ENCODE peak calls at places on chromosome 15, in seven cellular contexts. One of them, this sample, is unnamed.

GRCh38 chr15:85030301-85031049 is 48.8 kb downstream of the PDE8A start:
- DNase-seq in activated CD8-positive, alpha-beta T cell treated with anti-CD3 and anti-CD28 coated beads, Interleukin-2, amount 10 ng/mL, durations not matched to agents 7 days and 5 days: no peak
- DNase-seq in kidney epithelial cell: no peak
- DNase-seq in cardiac muscle cell: peak
- DNase-seq in H4: peak
- DNase-seq in GM12865: peak
- DNase-seq in body of pancreas: no peak
- DNase-seq in this sample: peak

GRCh38 chr15:60918234-60918964 is 310.7 kb downstream of the RORA start:
- DNase-seq in body of pancreas: peak
- DNase-seq in cardiac muscle cell: no peak
- DNase-seq in H4: no peak
- DNase-seq in GM12865: no peak
- DNase-seq in activated CD8-positive, alpha-beta T cell treated with anti-CD3 and anti-CD28 coated beads, Interleukin-2, amount 10 ng/mL, durations not matched to agents 7 days and 5 days: no peak
- DNase-seq in kidney epithelial cell: no peak
- DNase-seq in this sample: peak

GRCh38 chr15:43285609-43286037 is 18.9 kb upstream of the TGM5 start:
- DNase-seq in cardiac muscle cell: peak
- DNase-seq in GM12865: peak
- DNase-seq in kidney epithelial cell: no peak
- DNase-seq in body of pancreas: peak
- DNase-seq in H4: peak
- DNase-seq in activated CD8-positive, alpha-beta T cell treated with anti-CD3 and anti-CD28 coated beads, Interleukin-2, amount 10 ng/mL, durations not matched to agents 7 days and 5 days: peak
- DNase-seq in this sample: peak

GRCh38 chr15:68465861-68466560 is 34.0 kb upstream of the ITGA11 start:
- DNase-seq in kidney epithelial cell: no peak
- DNase-seq in activated CD8-positive, alpha-beta T cell treated with anti-CD3 and anti-CD28 coated beads, Interleukin-2, amount 10 ng/mL, durations not matched to agents 7 days and 5 days: no peak
- DNase-seq in body of pancreas: no peak
- DNase-seq in cardiac muscle cell: peak
- DNase-seq in GM12865: no peak
- DNase-seq in H4: no peak
- DNase-seq in this sample: no peak

GRCh38 chr15:48332642-48333034 is 1.4 kb downstream of the DUT start:
- DNase-seq in body of pancreas: no peak
- DNase-seq in kidney epithelial cell: no peak
- DNase-seq in cardiac muscle cell: no peak
- DNase-seq in H4: no peak
- DNase-seq in activated CD8-positive, alpha-beta T cell treated with anti-CD3 and anti-CD28 coated beads, Interleukin-2, amount 10 ng/mL, durations not matched to agents 7 days and 5 days: peak
- DNase-seq in GM12865: peak
- DNase-seq in this sample: no peak

GRCh38 chr15:52134502-52135144 is 22.0 kb upstream of the BCL2L10 start:
- DNase-seq in H4: no peak
- DNase-seq in activated CD8-positive, alpha-beta T cell treated with anti-CD3 and anti-CD28 coated beads, Interleukin-2, amount 10 ng/mL, durations not matched to agents 7 days and 5 days: no peak
- DNase-seq in kidney epithelial cell: no peak
- DNase-seq in body of pancreas: peak
- DNase-seq in cardiac muscle cell: no peak
- DNase-seq in GM12865: no peak
- DNase-seq in this sample: no peak

GRCh38 chr15:81686021-81686420 is 312.0 kb upstream of the TMC3 start:
- DNase-seq in GM12865: no peak
- DNase-seq in body of pancreas: no peak
- DNase-seq in H4: no peak
- DNase-seq in kidney epithelial cell: no peak
- DNase-seq in activated CD8-positive, alpha-beta T cell treated with anti-CD3 and anti-CD28 coated beads, Interleukin-2, amount 10 ng/mL, durations not matched to agents 7 days and 5 days: no peak
- DNase-seq in cardiac muscle cell: no peak
- DNase-seq in this sample: no peak

GRCh38 chr15:79598639-79599038 is 166.5 kb downstream of the MINAR1 start:
- DNase-seq in kidney epithelial cell: no peak
- DNase-seq in body of pancreas: peak
- DNase-seq in GM12865: no peak
- DNase-seq in cardiac muscle cell: no peak
- DNase-seq in H4: no peak
- DNase-seq in activated CD8-positive, alpha-beta T cell treated with anti-CD3 and anti-CD28 coated beads, Interleukin-2, amount 10 ng/mL, durations not matched to agents 7 days and 5 days: no peak
- DNase-seq in this sample: no peak

GRCh38 chr15:56813995-56814394 is 80.7 kb upstream of the ZNF280D start:
- DNase-seq in kidney epithelial cell: no peak
- DNase-seq in cardiac muscle cell: no peak
- DNase-seq in body of pancreas: no peak
- DNase-seq in GM12865: no peak
- DNase-seq in activated CD8-positive, alpha-beta T cell treated with anti-CD3 and anti-CD28 coated beads, Interleukin-2, amount 10 ng/mL, durations not matched to agents 7 days and 5 days: no peak
- DNase-seq in H4: no peak
- DNase-seq in this sample: no peak

GRCh38 chr15:71224024-71224423 is 108.8 kb downstream of the THSD4 start:
- DNase-seq in activated CD8-positive, alpha-beta T cell treated with anti-CD3 and anti-CD28 coated beads, Interleukin-2, amount 10 ng/mL, durations not matched to agents 7 days and 5 days: no peak
- DNase-seq in H4: no peak
- DNase-seq in GM12865: no peak
- DNase-seq in body of pancreas: no peak
- DNase-seq in kidney epithelial cell: no peak
- DNase-seq in cardiac muscle cell: no peak
- DNase-seq in this sample: no peak

GRCh38 chr15:98807262-98807661 is 158.9 kb downstream of the IGF1R start:
- DNase-seq in kidney epithelial cell: no peak
- DNase-seq in activated CD8-positive, alpha-beta T cell treated with anti-CD3 and anti-CD28 coated beads, Interleukin-2, amount 10 ng/mL, durations not matched to agents 7 days and 5 days: no peak
- DNase-seq in body of pancreas: no peak
- DNase-seq in cardiac muscle cell: peak
- DNase-seq in GM12865: no peak
- DNase-seq in H4: peak
- DNase-seq in this sample: no peak

GRCh38 chr15:99547474-99547873 is 18.3 kb upstream of the MEF2A start:
- DNase-seq in H4: no peak
- DNase-seq in kidney epithelial cell: no peak
- DNase-seq in cardiac muscle cell: no peak
- DNase-seq in activated CD8-positive, alpha-beta T cell treated with anti-CD3 and anti-CD28 coated beads, Interleukin-2, amount 10 ng/mL, durations not matched to agents 7 days and 5 days: no peak
- DNase-seq in GM12865: no peak
- DNase-seq in body of pancreas: no peak
- DNase-seq in this sample: no peak

GRCh38 chr15:39624806-39625205 is 43.9 kb downstream of the THBS1 start:
- DNase-seq in body of pancreas: peak
- DNase-seq in GM12865: peak
- DNase-seq in H4: peak
- DNase-seq in cardiac muscle cell: peak
- DNase-seq in activated CD8-positive, alpha-beta T cell treated with anti-CD3 and anti-CD28 coated beads, Interleukin-2, amount 10 ng/mL, durations not matched to agents 7 days and 5 days: peak
- DNase-seq in kidney epithelial cell: peak
- DNase-seq in this sample: no peak